ENCODE peak calls at places on chromosomes 4 and X, in six cellular contexts. C is cardiac fibroblast, Z is Peyer's patch, B is lung, G is GM12865, I is neural progenitor cell. Q is an unnamed sample.

GRCh38 chr4:183722738-183723560 is 63.9 kb downstream of the TRAPPC11 start:
- DNase-seq in C (peak; percentile 17), Z (peak; percentile 84), B (peak; percentile 57), G (peak; percentile 90), I (peak; percentile 76), Q (peak; percentile 67)

GRCh38 chrX:72169008-72169728 is 12.4 kb upstream of the PIN4 start:
- DNase-seq in C (peak; percentile 14), Z (peak; percentile 47), B (no peak), G (peak; percentile 46), I (no peak), Q (no peak)

GRCh38 chrX:150873616-150874015 is 24.9 kb downstream of the CD99L2 start:
- DNase-seq in C (peak; percentile 41), Z (no peak), B (no peak), G (peak; percentile 60), I (no peak), Q (no peak)

GRCh38 chr4:41665808-41666207 is 82.7 kb downstream of the PHOX2B start:
- DNase-seq in C (no peak), Z (no peak), B (no peak), G (no peak), I (no peak), Q (no peak)

GRCh38 chrX:39944416-39944815 is 153.3 kb downstream of the BCOR start:
- DNase-seq in C (no peak), Z (no peak), B (no peak), G (no peak), I (no peak), Q (no peak)

GRCh38 chr4:169251291-169252235 is 19.2 kb downstream of the SH3RF1 start:
- DNase-seq in C (peak; percentile 60), Z (peak; percentile 60), B (no peak), G (no peak), I (peak; percentile 55), Q (no peak)

GRCh38 chr4:36053931-36054330 is 190.4 kb downstream of the ARAP2 start:
- DNase-seq in C (no peak), Z (no peak), B (no peak), G (no peak), I (no peak), Q (no peak)

GRCh38 chr4:55175779-55176231 is 50.4 kb upstream of the KDR start:
- DNase-seq in C (peak; percentile 87), Z (no peak), B (no peak), G (no peak), I (no peak), Q (no peak)

GRCh38 chrX:19747672-19748610 is 139.5 kb downstream of the SH3KBP1 start:
- DNase-seq in C (no peak), Z (peak; percentile 86), B (no peak), G (peak; percentile 86), I (no peak), Q (peak; percentile 61)

GRCh38 chr4:165462009-165462408 is 83.2 kb downstream of the CPE start:
- DNase-seq in C (no peak), Z (no peak), B (no peak), G (no peak), I (no peak), Q (no peak)
- TF ChIP-seq CTCF in C (no peak), Z (no peak), B (no peak), G (no peak), I (no peak), Q (no peak)

GRCh38 chrX:130268500-130269170 is at the start of gene ZNF280C:
- DNase-seq in C (peak; percentile 94), Z (peak; percentile 95), B (peak; percentile 90), G (peak; percentile 96), I (peak; percentile 84), Q (peak; percentile 81)
- TF ChIP-seq CTCF in C (peak; percentile 28), Z (no peak), B (no peak), G (peak; percentile 18), I (peak; percentile 30), Q (peak; percentile 22)

GRCh38 chr4:4872148-4872903 is 12.9 kb downstream of the MSX1 start:
- DNase-seq in C (no peak), Z (no peak), B (no peak), G (no peak), I (peak; percentile 85), Q (no peak)
- TF ChIP-seq CTCF in C (no peak), Z (no peak), B (no peak), G (no peak), I (peak; percentile 20), Q (no peak)

DNA sequence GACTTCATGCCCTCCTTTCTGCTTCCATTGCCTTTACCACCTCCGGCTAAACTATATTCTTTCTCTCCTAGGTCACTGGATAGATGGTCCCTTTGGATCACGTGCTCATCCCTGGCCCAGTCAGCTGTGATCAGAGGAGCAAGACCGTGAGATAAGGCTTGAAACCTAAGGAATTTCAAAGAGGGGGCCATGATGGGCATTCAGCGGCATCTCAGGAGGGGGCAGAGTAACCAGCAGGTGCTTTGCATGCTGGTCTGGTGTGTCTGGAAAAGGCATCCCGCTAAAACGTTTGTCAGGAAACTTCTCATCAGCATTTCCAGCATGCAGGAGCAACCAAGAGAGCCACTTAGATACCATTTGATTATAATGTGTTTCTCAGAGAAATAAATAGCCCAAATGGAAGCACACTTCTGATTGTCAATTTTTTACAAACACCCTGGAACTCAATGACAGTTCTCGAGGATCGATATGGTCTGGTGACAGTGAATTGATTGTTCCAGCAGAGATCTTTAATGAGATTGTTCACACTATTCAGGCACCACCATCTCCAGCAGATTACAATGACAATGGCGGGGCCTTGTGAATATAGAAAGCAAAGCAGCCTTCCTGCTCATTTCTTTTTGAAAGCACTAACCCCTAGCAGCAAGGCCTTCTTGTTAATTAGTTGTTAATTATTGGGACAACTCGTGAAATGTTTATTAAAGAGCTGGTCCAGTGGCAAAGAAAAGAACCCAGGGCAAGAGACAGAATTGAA is 327.1 kb downstream of the PTTG2 start:
- DNase-seq in C (no peak), Z (no peak), B (no peak), G (no peak), I (peak; percentile 66), Q (no peak)
- TF ChIP-seq CTCF in C (no peak), Z (no peak), B (no peak), G (no peak), I (no peak), Q (no peak)

GRCh38 chr4:24672871-24673270 is 88.5 kb upstream of the DHX15 start:
- DNase-seq in C (no peak), Z (no peak), B (no peak), G (no peak), I (no peak), Q (no peak)

GRCh38 chr4:24671824-24672223 is 87.5 kb upstream of the DHX15 start:
- DNase-seq in C (no peak), Z (no peak), B (no peak), G (no peak), I (no peak), Q (no peak)

GRCh38 chr4:24680746-24681145 is 96.4 kb upstream of the DHX15 start:
- DNase-seq in C (no peak), Z (no peak), B (no peak), G (no peak), I (no peak), Q (no peak)

GRCh38 chr4:24674279-24674678 is 89.9 kb upstream of the DHX15 start:
- DNase-seq in C (no peak), Z (no peak), B (no peak), G (no peak), I (no peak), Q (no peak)

GRCh38 chr4:24675723-24676122 is 91.4 kb upstream of the DHX15 start:
- DNase-seq in C (no peak), Z (no peak), B (no peak), G (no peak), I (no peak), Q (no peak)
- TF ChIP-seq CTCF in C (no peak), Z (no peak), B (no peak), G (no peak), I (no peak), Q (no peak)

DNA sequence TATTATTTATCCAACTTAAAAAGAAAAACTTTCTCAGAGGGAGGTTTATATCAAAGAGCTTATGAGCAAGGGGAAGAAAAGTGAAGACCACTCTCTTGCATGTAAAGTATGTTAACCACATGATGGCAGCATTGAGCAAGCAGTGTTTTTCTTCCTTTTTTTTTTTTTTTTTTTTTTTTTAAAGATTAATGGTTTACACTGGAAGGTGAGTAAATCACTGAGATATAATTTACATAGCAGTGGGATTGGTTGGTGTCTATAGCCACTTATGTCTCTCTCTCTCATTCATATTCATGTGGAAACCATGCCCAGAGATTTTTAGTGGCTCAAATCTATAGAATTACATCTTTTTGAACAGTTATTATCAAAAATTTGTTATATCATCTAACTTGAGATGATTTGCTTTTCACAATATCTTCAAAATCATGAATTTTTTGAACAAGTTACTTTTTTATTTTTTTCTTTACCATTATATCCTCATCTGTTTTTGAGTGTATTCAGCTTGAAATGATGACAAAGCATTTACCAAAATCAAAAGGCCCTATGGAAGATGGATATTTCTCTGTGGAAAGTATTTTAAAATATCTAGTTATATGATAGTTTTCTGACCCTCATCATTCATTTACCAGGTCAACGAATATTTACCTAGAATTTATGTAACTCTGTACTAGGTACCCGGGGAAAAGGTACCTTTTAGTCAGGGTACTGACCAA is 31.6 kb downstream of the MTHFD2L start:
- DNase-seq in C (peak; percentile 80), Z (no peak), B (no peak), G (peak; percentile 72), I (peak; percentile 70), Q (no peak)
- TF ChIP-seq CTCF in C (peak; percentile 65), Z (peak; percentile 48), B (peak; percentile 35), G (peak; percentile 60), I (peak; percentile 72), Q (peak; percentile 64)

GRCh38 chrX:1463581-1464281 is 11.0 kb upstream of the ASMTL start:
- DNase-seq in C (no peak), Z (peak; percentile 39), B (peak; percentile 11), G (no peak), I (no peak), Q (no peak)
- TF ChIP-seq CTCF in C (no peak), Z (no peak), B (no peak), G (no peak), I (no peak), Q (no peak)

GRCh38 chr4:146508229-146508939 is 13.4 kb downstream of the SLC10A7 start:
- DNase-seq in C (no peak), Z (no peak), B (no peak), G (no peak), I (no peak), Q (no peak)
- TF ChIP-seq CTCF in C (no peak), Z (no peak), B (no peak), G (no peak), I (no peak), Q (no peak)

Q was measured in GM12864.